ENCODE peak calls at places on chromosomes 3 and 15, in six cellular contexts. O is body of pancreas, I is adrenal gland, N is vagina, Y is tibial nerve, M is HepG2. P is an unnamed sample.

GRCh38 chr3:170038434-170039110 is 777 bp downstream of the GPR160 start:
- DNase-seq in O (peak; percentile 57), I (peak; percentile 7), N (no peak), Y (no peak), M (no peak), P (no peak)

GRCh38 chr3:108225221-108225620 is 3.0 kb upstream of the IFT57 start:
- DNase-seq in O (no peak), I (no peak), N (no peak), Y (no peak), M (no peak), P (no peak)

GRCh38 chr3:125062904-125063618 is 7.3 kb upstream of the HEG1 start:
- DNase-seq in O (peak; percentile 70), I (peak; percentile 36), N (no peak), Y (no peak), M (peak; percentile 99), P (peak; percentile 26)

GRCh38 chr3:64686446-64686908 is 1.3 kb downstream of the ADAMTS9 start:
- DNase-seq in O (peak; percentile 26), I (peak; percentile 59), N (no peak), Y (no peak), M (peak; percentile 18), P (no peak)

GRCh38 chr3:194587438-194587931 is 45.7 kb downstream of the TMEM44 start:
- DNase-seq in O (peak; percentile 37), I (peak; percentile 34), N (no peak), Y (no peak), M (no peak), P (no peak)

GRCh38 chr3:136042608-136043221 is 77.2 kb downstream of the PPP2R3A start:
- DNase-seq in O (peak; percentile 13), I (no peak), N (no peak), Y (no peak), M (peak; percentile 35), P (no peak)

GRCh38 chr3:124620600-124621063 is 109.6 kb upstream of the UMPS start:
- DNase-seq in O (peak; percentile 72), I (peak; percentile 93), N (no peak), Y (no peak), M (peak; percentile 96), P (no peak)

GRCh38 chr15:93027413-93027812 is 61.6 kb downstream of the RGMA start:
- DNase-seq in O (peak; percentile 33), I (peak; percentile 32), N (no peak), Y (no peak), M (no peak), P (no peak)

GRCh38 chr15:98025237-98025636 is 64.7 kb downstream of the ARRDC4 start:
- DNase-seq in O (no peak), I (no peak), N (no peak), Y (no peak), M (no peak), P (no peak)

GRCh38 chr15:77014137-77015081 is 19.5 kb downstream of the PSTPIP1 start:
- DNase-seq in O (peak; percentile 53), I (peak; percentile 33), N (no peak), Y (no peak), M (no peak), P (no peak)

GRCh38 chr15:72599855-72600464 is 54.5 kb upstream of the GOLGA6B start:
- DNase-seq in O (peak; percentile 49), I (peak; percentile 64), N (no peak), Y (no peak), M (peak; percentile 37), P (no peak)

GRCh38 chr3:168165390-168166269 is 69.9 kb upstream of the GOLIM4 start:
- DNase-seq in O (peak; percentile 77), I (peak; percentile 79), N (no peak), Y (peak; percentile 31), M (peak; percentile 73), P (peak; percentile 68)

GRCh38 chr15:97875513-97876285 is 84.8 kb upstream of the ARRDC4 start:
- DNase-seq in O (peak; percentile 39), I (peak; percentile 32), N (no peak), Y (no peak), M (no peak), P (no peak)

GRCh38 chr3:20057612-20058180 is 17.4 kb downstream of the KAT2B start:
- DNase-seq in O (no peak), I (peak; percentile 12), N (no peak), Y (no peak), M (no peak), P (no peak)

GRCh38 chr3:72255736-72256559 is 471.0 kb upstream of the PROK2 start:
- DNase-seq in O (peak; percentile 77), I (peak; percentile 25), N (no peak), Y (no peak), M (no peak), P (peak; percentile 62)

GRCh38 chr3:94221829-94222228 is 159.0 kb downstream of the NSUN3 start:
- DNase-seq in O (no peak), I (no peak), N (no peak), Y (no peak), M (no peak), P (no peak)

GRCh38 chr3:127011270-127011992 is 28.5 kb downstream of the PLXNA1 start:
- DNase-seq in O (peak; percentile 36), I (no peak), N (no peak), Y (no peak), M (no peak), P (no peak)

GRCh38 chr3:2967851-2968250 is 142.3 kb downstream of the IL5RA start:
- DNase-seq in O (no peak), I (no peak), N (no peak), Y (no peak), M (no peak), P (no peak)

GRCh38 chr3:106566277-106566676 is 697.5 kb upstream of the CBLB start:
- DNase-seq in O (no peak), I (no peak), N (no peak), Y (no peak), M (no peak), P (no peak)

GRCh38 chr3:53166206-53166605 is 5.2 kb downstream of the PRKCD start:
- DNase-seq in O (no peak), I (no peak), N (no peak), Y (no peak), M (no peak), P (no peak)

GRCh38 chr15:72034351-72034750 is 83.6 kb downstream of the MYO9A start:
- DNase-seq in O (no peak), I (no peak), N (no peak), Y (no peak), M (no peak), P (no peak)

GRCh38 chr3:44198265-44198956 is 43.3 kb upstream of the TOPAZ1 start:
- DNase-seq in O (peak; percentile 77), I (peak; percentile 77), N (no peak), Y (peak; percentile 47), M (peak; percentile 55), P (peak; percentile 41)

GRCh38 chr15:30896211-30896606 is 7.5 kb upstream of the FAN1 start:
- DNase-seq in O (no peak), I (no peak), N (no peak), Y (no peak), M (no peak), P (no peak)

GRCh38 chr3:3800685-3801509 is 1.7 kb downstream of the LRRN1 start:
- DNase-seq in O (peak; percentile 53), I (no peak), N (no peak), Y (no peak), M (no peak), P (peak; percentile 17)

GRCh38 chr3:46904303-46905190 is 27.0 kb downstream of the PTH1R start:
- DNase-seq in O (no peak), I (no peak), N (no peak), Y (no peak), M (no peak), P (no peak)

GRCh38 chr15:78392430-78392829 is 45.6 kb upstream of the IREB2 start:
- DNase-seq in O (peak; percentile 17), I (no peak), N (no peak), Y (no peak), M (no peak), P (no peak)

DNA sequence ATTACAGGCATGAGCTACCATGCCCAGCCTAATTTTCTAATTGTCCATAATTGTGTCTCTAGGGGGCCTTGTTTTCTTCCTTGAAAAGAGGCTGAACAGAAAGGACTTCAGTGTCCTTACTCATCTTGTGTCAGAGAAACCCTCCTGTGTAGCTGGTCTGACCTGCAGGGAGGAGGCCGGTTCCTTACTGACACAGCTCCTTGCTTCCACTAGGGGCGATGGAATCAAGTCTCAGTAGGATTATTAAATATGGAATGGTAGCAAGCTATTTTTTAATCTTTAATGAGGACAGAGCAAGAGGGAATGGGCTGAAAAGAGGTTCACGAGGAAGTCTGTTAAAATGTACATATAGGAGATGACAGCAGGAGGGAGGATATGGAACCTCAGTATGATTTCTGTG is 8.6 kb downstream of the LPCAT4 start:
- DNase-seq in O (no peak), I (no peak), N (no peak), Y (no peak), M (no peak), P (no peak)
- H3K36me3 ChIP-seq in O (no peaks in the 10 kb centered on the region), I (peaks cover 4% of the 10 kb centered on the region), N (peaks cover 19% of the 10 kb centered on the region), Y (no peaks in the 10 kb centered on the region), M (peaks cover 3% of the 10 kb centered on the region), P (no peaks in the 10 kb centered on the region)

GRCh38 chr3:177427096-177427495 is 229.8 kb upstream of the TBL1XR1 start:
- DNase-seq in O (peak; percentile 20), I (peak; percentile 19), N (no peak), Y (no peak), M (no peak), P (no peak)
- TF ChIP-seq POLR2A in O (no peak), I (no peak), N (no peak), Y (no peak), M (no peak), P (no peak)

DNA sequence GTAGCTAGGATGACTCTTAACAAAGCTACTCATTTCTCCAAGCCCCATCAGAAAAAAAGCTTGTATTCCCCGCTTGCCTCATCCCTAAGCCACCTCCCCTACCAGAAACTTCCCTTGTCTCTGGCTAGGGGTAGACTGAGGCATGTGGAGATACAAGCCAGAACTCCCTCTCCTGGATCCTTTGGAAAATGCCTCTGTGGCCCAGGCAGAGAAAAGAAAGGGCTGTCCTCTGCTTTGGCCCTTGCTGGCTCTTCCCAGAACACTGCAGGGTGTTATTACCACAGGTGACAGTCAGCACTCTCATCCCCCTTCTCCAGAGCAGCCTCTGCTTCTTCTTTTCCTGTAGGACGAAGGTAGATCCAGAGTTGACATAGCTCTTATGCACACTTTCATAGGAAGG is 15.2 kb downstream of the RMDN3 start:
- DNase-seq in O (no peak), I (no peak), N (no peak), Y (no peak), M (no peak), P (no peak)
- H3K36me3 ChIP-seq in O (peaks cover 7% of the 10 kb centered on the region), I (peaks cover 92% of the 10 kb centered on the region), N (peaks cover 66% of the 10 kb centered on the region), Y (peaks cover 17% of the 10 kb centered on the region), M (peaks cover 85% of the 10 kb centered on the region), P (no peaks in the 10 kb centered on the region)

DNA sequence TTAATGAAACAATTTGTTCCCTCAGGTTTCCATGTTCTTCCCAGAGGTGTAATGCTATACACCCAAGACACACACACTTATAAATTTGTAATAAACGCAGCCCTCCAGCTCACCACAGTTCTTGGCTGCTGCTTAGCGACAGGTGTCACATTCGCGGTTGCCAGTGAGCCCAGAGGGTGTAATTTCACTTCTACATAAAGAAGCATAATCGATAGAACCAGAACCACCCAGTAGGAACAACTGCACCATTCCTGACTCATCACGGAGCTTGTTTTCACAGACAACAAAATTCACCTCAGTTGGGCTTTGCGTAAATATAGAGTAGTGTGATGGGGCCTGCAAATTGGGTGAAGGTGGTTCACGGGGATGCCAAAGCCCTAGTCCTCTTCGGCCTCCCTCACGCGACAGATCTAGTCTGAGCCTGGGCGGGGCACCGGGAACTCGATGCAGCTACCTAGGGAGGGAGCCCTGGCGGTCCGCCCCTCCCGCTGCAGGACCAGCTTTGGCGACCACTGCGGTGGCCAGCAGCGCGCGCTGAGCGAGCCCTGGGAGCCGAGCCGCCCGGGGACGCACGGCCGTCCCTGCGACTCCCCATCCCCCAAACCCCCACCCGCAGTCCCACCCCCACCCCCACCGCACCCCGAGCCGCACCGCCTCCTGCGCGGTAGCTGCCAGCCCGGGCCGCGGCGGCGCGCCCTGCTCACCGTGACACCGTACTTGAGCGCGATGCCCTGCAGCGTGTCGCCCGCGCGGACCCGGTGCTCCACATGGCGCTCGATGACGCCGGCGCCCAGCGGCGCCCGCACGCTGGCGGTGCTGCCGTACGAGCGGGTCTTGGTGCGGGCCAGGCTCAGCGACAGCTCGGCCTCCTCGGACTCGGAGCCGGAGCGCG is 563 bp downstream of the LYSMD2 start:
- DNase-seq in O (peak; percentile 45), I (peak; percentile 46), N (peak; percentile 72), Y (peak; percentile 20), M (no peak), P (peak; percentile 52)
- TF ChIP-seq POLR2A in O (no peak), I (no peak), N (no peak), Y (no peak), M (no peak), P (no peak)

P was measured in uterus.